ENCODE peak calls at places on chromosomes 12 and 14, in four cellular contexts. Z, J, R and B are unnamed samples.

GRCh38 chr14:68140111-68140741 is 320.6 kb downstream of the RAD51B start:
- DNase-seq in Z (peak; percentile 98), J (no peak), R (peak; percentile 99), B (peak; percentile 90)

GRCh38 chr14:82029038-82029437 is 495.4 kb upstream of the SEL1L start:
- DNase-seq in Z (no peak), J (no peak), R (no peak), B (no peak)

GRCh38 chr12:21941522-21942376 is 523 bp upstream of the ABCC9 start:
- DNase-seq in Z (no peak), J (no peak), R (no peak), B (peak; percentile 75)

GRCh38 chr12:97940629-97941028 is 478.0 kb downstream of the RMST start:
- DNase-seq in Z (no peak), J (no peak), R (no peak), B (no peak)

GRCh38 chr14:102516531-102517411 is 7.2 kb upstream of the ANKRD9 start:
- DNase-seq in Z (no peak), J (peak; percentile 68), R (no peak), B (peak; percentile 71)

GRCh38 chr14:44898547-44898946 is 63.2 kb downstream of the KLHL28 start:
- DNase-seq in Z (no peak), J (no peak), R (peak; percentile 16), B (no peak)

GRCh38 chr12:47033081-47033480 is 46.3 kb upstream of the PCED1B start:
- DNase-seq in Z (no peak), J (no peak), R (no peak), B (peak; percentile 37)

GRCh38 chr12:70648831-70649230 is 11.6 kb upstream of the PTPRB start:
- DNase-seq in Z (no peak), J (no peak), R (peak; percentile 82), B (no peak)

GRCh38 chr14:53192023-53192422 is 38.9 kb upstream of the DDHD1 start:
- DNase-seq in Z (no peak), J (no peak), R (no peak), B (no peak)

GRCh38 chr12:46299846-46300245 is 31.0 kb upstream of the SLC38A1 start:
- DNase-seq in Z (no peak), J (no peak), R (no peak), B (no peak)

GRCh38 chr14:105251920-105252319 is 3.6 kb downstream of the BTBD6 start:
- DNase-seq in Z (no peak), J (no peak), R (no peak), B (no peak)

GRCh38 chr14:96285667-96286066 is 29.7 kb downstream of the BDKRB1 start:
- DNase-seq in Z (no peak), J (no peak), R (no peak), B (peak; percentile 62)

GRCh38 chr12:131500564-131500963 is 210.3 kb upstream of the SFSWAP start:
- DNase-seq in Z (no peak), J (peak; percentile 7), R (no peak), B (no peak)

GRCh38 chr12:2845280-2845679 is 10.4 kb upstream of the NRIP2 start:
- DNase-seq in Z (no peak), J (no peak), R (peak; percentile 19), B (no peak)

GRCh38 chr14:20836668-20837338 is 34.2 kb upstream of the RNASE1 start:
- DNase-seq in Z (no peak), J (no peak), R (peak; percentile 44), B (peak; percentile 60)

GRCh38 chr12:52942056-52942913 is 6.6 kb upstream of the KRT18 start:
- DNase-seq in Z (no peak), J (no peak), R (no peak), B (peak; percentile 50)

GRCh38 chr14:37122288-37122687 is 50.1 kb downstream of the SLC25A21 start:
- DNase-seq in Z (peak; percentile 76), J (no peak), R (peak; percentile 44), B (peak; percentile 6)

GRCh38 chr12:95218852-95219171 is 1.2 kb downstream of the VEZT start:
- DNase-seq in Z (no peak), J (peak; percentile 59), R (no peak), B (no peak)

GRCh38 chr14:99838555-99839193 is 45.5 kb downstream of the EML1 start:
- DNase-seq in Z (no peak), J (no peak), R (peak; percentile 11), B (peak; percentile 48)

GRCh38 chr12:15701212-15701611 is 88.0 kb downstream of the EPS8 start:
- DNase-seq in Z (no peak), J (no peak), R (no peak), B (no peak)

GRCh38 chr14:69658664-69659261 is 47.4 kb downstream of the SUSD6 start:
- DNase-seq in Z (no peak), J (no peak), R (no peak), B (peak; percentile 65)

GRCh38 chr12:101459642-101460346 is 15.3 kb upstream of the SPIC start:
- DNase-seq in Z (no peak), J (no peak), R (peak; percentile 8), B (peak; percentile 42)

GRCh38 chr14:56153271-56153670 is 35.1 kb downstream of the PELI2 start:
- DNase-seq in Z (no peak), J (no peak), R (no peak), B (no peak)

GRCh38 chr12:4273651-4274395 is at the start of gene CCND2:
- DNase-seq in Z (no peak), J (peak; percentile 91), R (no peak), B (peak; percentile 95)